ENCODE peak calls at places on chromosome 11, in six cellular contexts. A is CD4-positive, alpha-beta T cell; L is AG10803; R is AG09309; G is fibroblast of the aortic adventitia; M is H9. V is an unnamed sample.

GRCh38 chr11:72146625-72147024 is 11.1 kb downstream of the FOLR3 start:
- DNase-seq in G (no peak), M (no peak), A (no peak), L (no peak), R (no peak), V (no peak)

GRCh38 chr11:118002541-118003019 is 16.4 kb downstream of the IL10RA start:
- DNase-seq in G (no peak), M (no peak), L (no peak), A (no peak), R (no peak), V (no peak)

GRCh38 chr11:118917488-118918127 is 8.1 kb downstream of the BCL9L start:
- DNase-seq in R (peak), A (no peak), M (no peak), L (peak), G (peak), V (no peak)

GRCh38 chr11:114291847-114292680 is 4.1 kb upstream of the NNMT start:
- DNase-seq in A (no peak), G (peak), R (no peak), M (no peak), L (peak), V (no peak)

GRCh38 chr11:2109541-2110019 is 29.6 kb downstream of the IGF2 start:
- DNase-seq in A (no peak), M (peak), L (no peak), G (no peak), R (no peak), V (no peak)

GRCh38 chr11:116335891-116336290 is 436.9 kb downstream of the BUD13 start:
- DNase-seq in G (no peak), L (no peak), R (no peak), M (peak), A (no peak), V (no peak)

GRCh38 chr11:76236092-76237026 is 30.1 kb upstream of the WNT11 start:
- DNase-seq in L (peak), G (peak), M (peak), A (no peak), R (no peak), V (no peak)

GRCh38 chr11:57977709-57978108 is 46.0 kb upstream of the OR9Q1 start:
- DNase-seq in R (no peak), G (no peak), M (no peak), A (no peak), L (no peak), V (no peak)

GRCh38 chr11:100932474-100933100 is 197.0 kb downstream of the PGR start:
- DNase-seq in G (peak), L (peak), R (no peak), A (no peak), M (no peak), V (no peak)

GRCh38 chr11:5364214-5364613 is 12.9 kb downstream of the OR51B6 start:
- DNase-seq in R (no peak), L (peak), A (no peak), G (peak), M (no peak), V (no peak)

GRCh38 chr11:75858613-75859012 is 43.6 kb downstream of the UVRAG start:
- DNase-seq in A (no peak), M (no peak), G (peak), R (peak), L (peak), V (no peak)

GRCh38 chr11:33747969-33748368 is 11.7 kb upstream of the CD59 start:
- DNase-seq in R (no peak), A (no peak), M (no peak), G (peak), L (peak), V (no peak)

GRCh38 chr11:81237139-81237538 is 1496.5 kb downstream of the FAM181B start:
- DNase-seq in M (no peak), A (no peak), G (peak), R (no peak), L (peak), V (no peak)

GRCh38 chr11:3927129-3927796 is 71.8 kb downstream of the STIM1 start:
- DNase-seq in G (no peak), R (no peak), L (no peak), A (no peak), M (no peak), V (no peak)

GRCh38 chr11:124402326-124402922 is 3.6 kb upstream of the OR8B3 start:
- DNase-seq in R (peak), G (peak), A (no peak), L (peak), M (peak), V (no peak)

GRCh38 chr11:124481365-124482323 is 36.1 kb upstream of the OR8B8 start:
- DNase-seq in A (no peak), G (peak), L (peak), M (peak), R (no peak), V (no peak)

GRCh38 chr11:63680842-63681207 is 475 bp upstream of the RTN3 start:
- DNase-seq in R (no peak), L (no peak), M (no peak), A (no peak), G (no peak), V (no peak)

GRCh38 chr11:63686912-63687311 is 5.6 kb downstream of the RTN3 start:
- DNase-seq in A (no peak), M (no peak), L (no peak), R (no peak), G (no peak), V (no peak)

GRCh38 chr11:63683133-63683991 is 2.1 kb downstream of the RTN3 start:
- DNase-seq in A (no peak), R (no peak), M (no peak), L (peak), G (peak), V (no peak)

GRCh38 chr11:63681208-63682044 is at the start of gene RTN3:
- DNase-seq in A (peak), R (peak), L (peak), G (peak), M (peak), V (peak)

DNA sequence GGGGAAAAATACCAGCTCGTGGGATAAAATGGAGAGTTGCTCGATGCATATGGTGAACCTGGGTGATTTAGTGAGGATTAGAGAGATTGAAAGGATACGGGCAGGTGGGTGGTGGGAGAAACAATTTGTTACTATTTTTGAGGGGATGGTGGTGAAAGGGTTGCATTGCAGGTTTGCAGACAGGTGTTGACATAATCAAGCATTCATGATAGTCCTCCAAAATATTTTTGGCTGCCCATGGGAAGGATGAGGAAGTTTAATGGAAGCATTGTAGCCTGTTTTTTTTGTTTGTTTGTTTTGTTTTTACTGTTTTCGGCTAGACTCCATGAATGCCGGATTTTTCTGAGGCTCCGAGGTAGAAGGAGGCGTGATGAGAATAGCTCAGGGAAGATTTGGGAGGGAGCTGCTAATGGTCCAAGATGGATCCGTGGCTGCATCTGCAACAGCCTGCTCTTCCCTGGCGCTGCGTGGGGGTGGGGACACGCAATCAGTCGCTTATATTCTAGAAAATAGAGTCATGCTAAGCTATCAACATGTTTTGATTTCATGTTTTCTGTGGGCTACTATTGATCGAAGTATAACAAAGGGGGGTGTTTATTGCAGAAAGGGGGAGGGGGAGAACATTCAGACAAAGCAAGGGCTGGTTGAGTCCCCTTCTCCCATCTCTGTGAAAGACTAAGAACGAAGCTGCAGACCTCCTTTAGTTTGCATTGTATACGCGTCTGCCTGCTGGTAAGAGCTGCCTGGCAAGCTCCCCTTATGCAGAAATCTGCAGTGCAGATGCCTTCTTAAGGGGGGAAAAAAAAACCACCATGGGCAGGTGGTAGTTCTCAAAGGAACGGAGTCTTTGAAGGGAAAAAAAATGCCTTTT is 980 bp downstream of the RTN3 start:
- DNase-seq in G (no peak), R (no peak), A (no peak), M (peak), L (no peak), V (no peak)
- TF ChIP-seq CTCF in G (no peak), R (no peak), A (peak), M (peak), L (no peak), V (no peak)

DNA sequence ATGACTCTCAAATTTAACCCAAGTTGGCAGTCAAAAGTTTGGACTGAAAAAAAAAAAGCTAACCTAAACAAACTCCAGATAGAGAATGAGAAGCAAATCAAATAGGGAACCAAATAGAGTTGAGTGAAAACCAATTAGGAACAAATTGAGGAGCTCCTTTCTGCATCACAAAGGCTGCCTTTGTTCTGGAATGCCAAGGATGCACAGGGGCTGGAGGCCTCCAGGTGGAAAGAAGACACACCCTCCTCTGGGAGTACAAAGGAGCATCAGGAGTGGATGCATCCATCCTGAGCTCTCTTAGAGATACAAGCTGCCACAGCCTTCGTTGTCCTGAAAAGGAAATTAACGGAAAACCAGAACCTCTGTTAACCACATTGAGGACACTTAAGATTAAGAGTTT is 73.3 kb downstream of the MRGPRX1 start:
- DNase-seq in M (peak), G (no peak), L (no peak), A (no peak), R (no peak), V (no peak)
- TF ChIP-seq CTCF in M (no peak), G (no peak), L (no peak), A (no peak), R (no peak), V (no peak)

GRCh38 chr11:64247729-64248531 is 1.2 kb upstream of the PPP1R14B start:
- DNase-seq in M (no peak), G (no peak), L (no peak), R (no peak), A (no peak), V (no peak)

GRCh38 chr11:64245797-64246623 is 733 bp downstream of the PPP1R14B start:
- DNase-seq in R (peak), G (peak), M (no peak), L (peak), A (peak), V (peak)

GRCh38 chr11:64248578-64248977 is 1.8 kb upstream of the PPP1R14B start:
- DNase-seq in A (no peak), G (no peak), R (no peak), M (peak), L (no peak), V (no peak)

GRCh38 chr11:64245401-64245796 is 1.3 kb downstream of the PPP1R14B start:
- DNase-seq in A (peak), G (no peak), M (no peak), R (no peak), L (no peak), V (no peak)

GRCh38 chr11:64246874-64247728 is at the start of gene PPP1R14B:
- DNase-seq in G (peak), R (no peak), L (peak), M (peak), A (peak), V (peak)
- TF ChIP-seq CTCF in G (peak), R (no peak), L (no peak), M (peak), A (no peak), V (no peak)

GRCh38 chr11:12411806-12412727 is 34.7 kb downstream of the PARVA start:
- DNase-seq in R (peak), L (peak), M (peak), A (peak), G (peak), V (no peak)
- TF ChIP-seq CTCF in R (peak), L (peak), M (peak), A (peak), G (peak), V (no peak)

GRCh38 chr11:91433284-91434010 is 791.2 kb upstream of the FAT3 start:
- DNase-seq in R (no peak), G (no peak), M (no peak), A (no peak), L (no peak), V (no peak)

GRCh38 chr11:91435694-91436375 is 788.8 kb upstream of the FAT3 start:
- DNase-seq in L (no peak), G (no peak), R (no peak), A (no peak), M (no peak), V (no peak)
- TF ChIP-seq CTCF in L (no peak), G (no peak), R (no peak), A (no peak), M (peak), V (no peak)

GRCh38 chr11:96050435-96051182 is 126.7 kb upstream of the MTMR2 start:
- DNase-seq in L (peak), G (peak), R (no peak), A (no peak), M (no peak), V (no peak)
- TF ChIP-seq CTCF in L (peak), G (peak), R (no peak), A (no peak), M (peak), V (no peak)